ENCODE peak calls at places on chromosomes 4 and X, in four cellular contexts. Z is dorsolateral prefrontal cortex, F is mesendoderm, U is left ventricle myocardium inferior. V is an unnamed sample.

GRCh38 chr4:168440442-168441264 is 39.6 kb downstream of the DDX60L start:
- DNase-seq in F (peak; percentile 71), U (no peak), Z (no peak), V (no peak)

GRCh38 chrX:155061770-155062169 is 9.2 kb downstream of the CMC4 start:
- DNase-seq in Z (no peak), U (no peak), F (no peak), V (no peak)

GRCh38 chrX:35726176-35726575 is 72.0 kb upstream of the MAGEB16 start:
- DNase-seq in U (no peak), Z (no peak), F (no peak), V (no peak)

GRCh38 chr4:104416725-104417363 is 77.8 kb downstream of the CXXC4 start:
- DNase-seq in U (no peak), Z (no peak), F (peak; percentile 22), V (peak; percentile 58)

GRCh38 chr4:93983133-93983532 is 154.6 kb downstream of the ATOH1 start:
- DNase-seq in U (no peak), Z (no peak), F (no peak), V (no peak)

GRCh38 chrX:47815901-47816845 is 20.5 kb upstream of the ZNF81 start:
- DNase-seq in F (peak; percentile 81), U (no peak), Z (no peak), V (no peak)

GRCh38 chrX:107851215-107851614 is 25.5 kb downstream of the MID2 start:
- DNase-seq in U (no peak), F (no peak), Z (no peak), V (no peak)

GRCh38 chr4:5683566-5683965 is 24.8 kb downstream of the EVC2 start:
- DNase-seq in Z (no peak), U (no peak), F (peak; percentile 27), V (no peak)

GRCh38 chr4:73869130-73870055 is at the start of gene CXCL1:
- DNase-seq in Z (no peak), F (peak; percentile 44), U (peak; percentile 58), V (peak; percentile 61)

GRCh38 chr4:122836941-122837340 is 10.3 kb downstream of the FGF2 start:
- DNase-seq in U (no peak), Z (no peak), F (no peak), V (no peak)

GRCh38 chr4:48546336-48546735 is 56.3 kb downstream of the ZAR1 start:
- DNase-seq in Z (no peak), U (no peak), F (peak; percentile 39), V (peak; percentile 51)

GRCh38 chr4:29047341-29048041 is 1672.7 kb upstream of the PCDH7 start:
- DNase-seq in Z (no peak), F (no peak), U (no peak), V (no peak)

GRCh38 chr4:123430031-123430430 is 33.4 kb downstream of the SPRY1 start:
- DNase-seq in Z (no peak), U (no peak), F (no peak), V (no peak)

GRCh38 chrX:18877472-18877871 is 106.4 kb downstream of the PHKA2 start:
- DNase-seq in Z (no peak), F (no peak), U (no peak), V (no peak)

GRCh38 chr4:8286719-8287355 is 17.3 kb downstream of the HTRA3 start:
- DNase-seq in F (no peak), Z (no peak), U (no peak), V (no peak)

GRCh38 chr4:183483997-183484396 is 20.9 kb upstream of the ING2 start:
- DNase-seq in Z (no peak), U (no peak), F (no peak), V (no peak)

GRCh38 chr4:117691572-117692351 is 342.5 kb upstream of the NDST3 start:
- DNase-seq in F (no peak), U (no peak), Z (no peak), V (no peak)

GRCh38 chr4:26484032-26484515 is 6.2 kb downstream of the CCKAR start:
- DNase-seq in F (no peak), U (no peak), Z (no peak), V (no peak)

GRCh38 chr4:1041936-1042330 is 30.5 kb downstream of the FGFRL1 start:
- DNase-seq in Z (no peak), F (no peak), U (no peak), V (no peak)

GRCh38 chr4:1041147-1041935 is 29.9 kb downstream of the FGFRL1 start:
- DNase-seq in F (no peak), U (no peak), Z (no peak), V (peak; percentile 89)

GRCh38 chr4:1038948-1039492 is 27.6 kb downstream of the FGFRL1 start:
- DNase-seq in U (no peak), Z (no peak), F (no peak), V (no peak)

GRCh38 chr4:1040344-1041146 is 29.1 kb downstream of the FGFRL1 start:
- DNase-seq in F (no peak), Z (no peak), U (no peak), V (no peak)

DNA sequence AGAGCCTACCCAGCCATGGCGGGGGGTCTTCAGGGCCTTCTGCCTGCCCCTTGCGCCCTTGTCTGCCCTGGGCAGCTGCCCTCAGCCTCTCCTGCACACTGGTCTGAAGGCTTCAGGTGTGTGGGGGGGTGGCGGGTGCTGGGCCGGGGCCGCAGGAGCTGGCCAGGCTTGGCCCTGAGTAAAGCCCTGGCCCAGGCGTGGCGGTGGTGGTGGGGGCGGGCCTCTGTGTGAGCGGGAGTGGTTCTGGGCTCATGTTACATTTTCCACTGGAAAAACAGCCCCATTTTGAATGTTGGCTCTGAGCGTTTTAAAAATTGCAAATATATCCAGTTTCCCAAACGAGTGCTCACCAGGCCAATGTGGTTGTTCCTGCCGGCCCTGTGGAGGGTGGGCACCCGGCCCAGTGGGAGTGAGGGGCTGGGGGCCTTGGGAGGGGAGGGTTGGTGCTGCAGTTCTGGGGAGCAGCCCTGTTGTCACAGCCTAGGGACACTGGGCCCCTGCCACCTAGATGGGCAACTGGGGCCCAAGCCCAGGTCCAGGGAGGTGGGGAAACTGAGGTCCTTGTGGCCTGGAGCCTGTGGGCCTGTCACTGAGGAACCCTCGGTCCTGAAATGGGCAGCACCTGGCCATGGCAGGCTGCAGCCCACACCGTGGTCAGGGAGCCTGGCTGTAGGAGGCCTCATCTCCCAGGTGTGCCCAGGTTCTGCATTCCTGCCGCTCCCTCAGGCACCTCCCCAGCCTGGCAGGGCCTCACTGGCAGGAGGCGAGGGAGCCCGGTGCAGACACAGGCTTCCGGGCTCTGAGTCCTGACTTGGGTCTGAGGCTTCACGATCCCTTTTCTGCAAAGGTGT is 28.3 kb downstream of the FGFRL1 start:
- DNase-seq in U (no peak), Z (no peak), F (peak; percentile 39), V (peak; percentile 62)
- H3K27me3 ChIP-seq in U (peaks cover 55% of the 10 kb centered on the region), Z (no peaks in the 10 kb centered on the region), F (no peaks in the 10 kb centered on the region), V (peaks cover 16% of the 10 kb centered on the region)

GRCh38 chrX:11419102-11419501 is 125.9 kb downstream of the AMELX start:
- DNase-seq in F (no peak), U (no peak), Z (no peak), V (no peak)

GRCh38 chrX:11412715-11413623 is 119.8 kb downstream of the AMELX start:
- DNase-seq in Z (no peak), U (no peak), F (no peak), V (no peak)

GRCh38 chrX:11409957-11410356 is 116.7 kb downstream of the AMELX start:
- DNase-seq in Z (no peak), U (no peak), F (no peak), V (no peak)

GRCh38 chrX:11416600-11416999 is 123.4 kb downstream of the AMELX start:
- DNase-seq in Z (no peak), F (no peak), U (no peak), V (no peak)

GRCh38 chrX:11414091-11414490 is 120.9 kb downstream of the AMELX start:
- DNase-seq in Z (no peak), F (no peak), U (no peak), V (no peak)
- H3K27me3 ChIP-seq in Z (peaks cover 4% of the 10 kb centered on the region), F (no peaks in the 10 kb centered on the region), U (no peaks in the 10 kb centered on the region), V (no peaks in the 10 kb centered on the region)

GRCh38 chr4:13542577-13543042 is 1.7 kb downstream of the NKX3-2 start:
- DNase-seq in U (no peak), Z (no peak), F (no peak), V (no peak)
- H3K27me3 ChIP-seq in U (peaks cover 100% of the 10 kb centered on the region), Z (peaks cover 88% of the 10 kb centered on the region), F (peaks cover 76% of the 10 kb centered on the region), V (peaks cover 100% of the 10 kb centered on the region)

GRCh38 chrX:122219735-122220134 is 964.3 kb upstream of the GRIA3 start:
- DNase-seq in F (no peak), U (no peak), Z (no peak), V (no peak)
- H3K27me3 ChIP-seq in F (no peaks in the 10 kb centered on the region), U (no peaks in the 10 kb centered on the region), Z (no peaks in the 10 kb centered on the region), V (no peaks in the 10 kb centered on the region)

V was measured in neural progenitor cell.